ENCODE peak calls at places on chromosomes 5 and 9, in six cellular contexts. W is heart left ventricle; Y is activated effector memory CD4-positive, alpha-beta T cell treated with Interleukin-2 at 50 U/mL for 16 hours; N is posterior cingulate gyrus; T is left lung; U is occipital lobe. C is an unnamed sample.

GRCh38 chr5:14121552-14121951 is 21.6 kb upstream of the TRIO start:
- DNase-seq in W (no peak), Y (no peak), N (no peak), T (no peak), U (no peak), C (no peak)

GRCh38 chr5:144812770-144813169 is 642.1 kb downstream of the KCTD16 start:
- DNase-seq in W (no peak), Y (no peak), N (no peak), T (no peak), U (no peak), C (peak; percentile 97)

GRCh38 chr9:4642351-4642750 is 19.7 kb upstream of the PLPP6 start:
- DNase-seq in W (no peak), Y (no peak), N (no peak), T (no peak), U (no peak), C (no peak)

GRCh38 chr5:119332978-119333401 is 22.8 kb upstream of the TNFAIP8 start:
- DNase-seq in W (no peak), Y (no peak), N (no peak), T (no peak), U (no peak), C (no peak)

GRCh38 chr5:35246928-35247644 is 16.8 kb upstream of the PRLR start:
- DNase-seq in W (peak; percentile 25), Y (no peak), N (peak; percentile 21), T (no peak), U (no peak), C (no peak)

GRCh38 chr5:174159327-174160247 is 114.1 kb downstream of the NSG2 start:
- DNase-seq in W (no peak), Y (no peak), N (no peak), T (no peak), U (no peak), C (no peak)

GRCh38 chr9:12816656-12817101 is 41.9 kb downstream of the LURAP1L start:
- DNase-seq in W (no peak), Y (no peak), N (no peak), T (no peak), U (no peak), C (no peak)

GRCh38 chr5:169221519-169221918 is 79.4 kb downstream of the SLIT3 start:
- DNase-seq in W (no peak), Y (no peak), N (no peak), T (no peak), U (no peak), C (no peak)

GRCh38 chr5:6427689-6428088 is 21.0 kb upstream of the UBE2QL1 start:
- DNase-seq in W (no peak), Y (no peak), N (no peak), T (no peak), U (no peak), C (no peak)

GRCh38 chr5:126395627-126396026 is 27.6 kb upstream of the GRAMD2B start:
- DNase-seq in W (no peak), Y (no peak), N (no peak), T (no peak), U (no peak), C (no peak)

GRCh38 chr5:131996210-131997025 is 15.0 kb downstream of the ACSL6 start:
- DNase-seq in W (no peak), Y (no peak), N (no peak), T (no peak), U (no peak), C (no peak)

GRCh38 chr9:4984171-4984570 is 901 bp upstream of the JAK2 start:
- DNase-seq in W (no peak), Y (no peak), N (no peak), T (no peak), U (no peak), C (no peak)

GRCh38 chr9:127014210-127014609 is 99.6 kb downstream of the RALGPS1 start:
- DNase-seq in W (no peak), Y (no peak), N (no peak), T (no peak), U (no peak), C (no peak)

GRCh38 chr9:6106576-6107339 is 91.3 kb upstream of the RANBP6 start:
- DNase-seq in W (peak; percentile 22), Y (no peak), N (peak; percentile 18), T (no peak), U (no peak), C (peak; percentile 39)